ENCODE peak calls at places on chromosomes 4 and X, in ten cellular contexts. J, M, X, W, D, K, P, I, L and N are unnamed samples.

GRCh38 chr4:102620697-102621497 is 119.7 kb downstream of the NFKB1 start:
- DNase-seq in J (peak), M (peak), X (no peak), W (no peak), D (peak), K (peak), P (peak), I (peak), L (no peak), N (peak)

GRCh38 chr4:76016383-76016782 is 6.9 kb downstream of the CXCL10 start:
- DNase-seq in J (no peak), M (no peak), X (no peak), W (no peak), D (peak), K (no peak), P (no peak), I (no peak), L (no peak), N (no peak)

GRCh38 chr4:137909910-137910309 is 332.2 kb downstream of the SLC7A11 start:
- DNase-seq in J (no peak), M (no peak), X (no peak), W (no peak), D (peak), K (no peak), P (no peak), I (no peak), L (no peak), N (no peak)

GRCh38 chrX:22742174-22742573 is 257.6 kb upstream of the DDX53 start:
- DNase-seq in J (peak), M (no peak), X (no peak), W (no peak), D (no peak), K (peak), P (peak), I (peak), L (no peak), N (peak)

GRCh38 chr4:66564901-66565648 is 894.8 kb upstream of the EPHA5 start:
- DNase-seq in J (peak), M (no peak), X (no peak), W (no peak), D (no peak), K (no peak), P (peak), I (peak), L (no peak), N (peak)

GRCh38 chrX:44431206-44431605 is 87.7 kb upstream of the EFHC2 start:
- DNase-seq in J (peak), M (no peak), X (no peak), W (no peak), D (no peak), K (no peak), P (peak), I (no peak), L (no peak), N (no peak)

GRCh38 chrX:66203114-66203513 is 39.1 kb downstream of the HEPH start:
- DNase-seq in J (no peak), M (no peak), X (no peak), W (no peak), D (no peak), K (no peak), P (no peak), I (no peak), L (no peak), N (no peak)

GRCh38 chr4:145619639-145619996 is 433 bp downstream of the MMAA start:
- DNase-seq in J (peak), M (no peak), X (no peak), W (no peak), D (peak), K (peak), P (peak), I (no peak), L (peak), N (peak)

GRCh38 chr4:128376303-128376702 is 88.7 kb upstream of the PGRMC2 start:
- DNase-seq in J (no peak), M (no peak), X (no peak), W (no peak), D (no peak), K (no peak), P (no peak), I (no peak), L (no peak), N (no peak)

GRCh38 chr4:136690363-136690762 is 841.9 kb downstream of the PCDH18 start:
- DNase-seq in J (no peak), M (no peak), X (no peak), W (no peak), D (no peak), K (no peak), P (no peak), I (no peak), L (no peak), N (no peak)

GRCh38 chr4:124943145-124943889 is 230.8 kb upstream of the ANKRD50 start:
- DNase-seq in J (peak), M (no peak), X (no peak), W (no peak), D (no peak), K (no peak), P (peak), I (no peak), L (no peak), N (peak)

GRCh38 chr4:55758570-55758969 is 61.0 kb upstream of the EXOC1L start:
- DNase-seq in J (no peak), M (no peak), X (no peak), W (no peak), D (no peak), K (no peak), P (no peak), I (no peak), L (no peak), N (no peak)

GRCh38 chrX:35006361-35006760 is 63.8 kb downstream of the FAM47B start:
- DNase-seq in J (peak), M (no peak), X (no peak), W (no peak), D (no peak), K (no peak), P (no peak), I (no peak), L (no peak), N (no peak)

GRCh38 chr4:156931267-156931666 is 40.3 kb downstream of the PDGFC start:
- DNase-seq in J (peak), M (no peak), X (no peak), W (no peak), D (no peak), K (no peak), P (peak), I (peak), L (no peak), N (peak)

GRCh38 chrX:65994519-65995501 is 45.1 kb downstream of the VSIG4 start:
- DNase-seq in J (no peak), M (no peak), X (no peak), W (no peak), D (no peak), K (no peak), P (no peak), I (no peak), L (no peak), N (no peak)

GRCh38 chr4:127708985-127709384 is 21.2 kb upstream of the SLC25A31 start:
- DNase-seq in J (peak), M (no peak), X (no peak), W (no peak), D (peak), K (peak), P (peak), I (peak), L (no peak), N (no peak)

GRCh38 chr4:169015237-169015636 is 5.2 kb upstream of the CBR4 start:
- DNase-seq in J (no peak), M (no peak), X (no peak), W (no peak), D (peak), K (no peak), P (no peak), I (no peak), L (no peak), N (no peak)

GRCh38 chr4:130127297-130127696 is 1031.3 kb downstream of the C4orf33 start:
- DNase-seq in J (no peak), M (no peak), X (no peak), W (no peak), D (no peak), K (no peak), P (no peak), I (no peak), L (no peak), N (no peak)

GRCh38 chr4:54586343-54586953 is 71.3 kb upstream of the KIT start:
- DNase-seq in J (peak), M (no peak), X (no peak), W (no peak), D (no peak), K (peak), P (peak), I (peak), L (no peak), N (peak)

GRCh38 chr4:187436251-187436650 is 559.3 kb upstream of the ZFP42 start:
- DNase-seq in J (no peak), M (no peak), X (no peak), W (no peak), D (no peak), K (no peak), P (no peak), I (no peak), L (no peak), N (no peak)

GRCh38 chrX:42127563-42127962 is 204.2 kb upstream of the CASK start:
- DNase-seq in J (no peak), M (no peak), X (no peak), W (no peak), D (no peak), K (no peak), P (no peak), I (no peak), L (no peak), N (no peak)

GRCh38 chr4:108094923-108095482 is 73.7 kb downstream of the LEF1 start:
- DNase-seq in J (no peak), M (no peak), X (no peak), W (no peak), D (no peak), K (no peak), P (no peak), I (no peak), L (no peak), N (no peak)
- TF ChIP-seq CTCF in J (no peak), M (no peak), X (no peak), W (no peak), D (no peak), K (peak), P (no peak), I (no peak), L (no peak), N (no peak)

GRCh38 chrX:119549327-119550016 is 15.7 kb downstream of the STEEP1 start:
- DNase-seq in J (no peak), M (no peak), X (no peak), W (no peak), D (no peak), K (no peak), P (no peak), I (no peak), L (no peak), N (no peak)
- H3K4me3 ChIP-seq in J (no peak), M (no peak), X (no peak), W (no peak), D (no peak), K (no peak), P (no peak), I (no peak), L (no peak), N (no peak)

GRCh38 chrX:56279869-56280268 is 47.7 kb downstream of the KLF8 start:
- DNase-seq in J (no peak), M (no peak), X (no peak), W (no peak), D (no peak), K (no peak), P (no peak), I (no peak), L (no peak), N (no peak)

GRCh38 chrX:56284269-56284668 is 52.1 kb downstream of the KLF8 start:
- DNase-seq in J (no peak), M (no peak), X (no peak), W (no peak), D (no peak), K (no peak), P (no peak), I (no peak), L (no peak), N (no peak)

GRCh38 chrX:56281789-56282188 is 49.6 kb downstream of the KLF8 start:
- DNase-seq in J (peak), M (peak), X (no peak), W (no peak), D (peak), K (no peak), P (peak), I (no peak), L (no peak), N (no peak)
- TF ChIP-seq CTCF in J (peak), M (peak), X (peak), W (no peak), D (peak), K (no peak), P (no peak), I (peak), L (no peak), N (peak)

GRCh38 chrX:104113237-104113965 is 1.1 kb downstream of the ZCCHC18 start:
- DNase-seq in J (peak), M (peak), X (peak), W (no peak), D (peak), K (peak), P (peak), I (no peak), L (no peak), N (no peak)
- H3K4me3 ChIP-seq in J (peak), M (peak), X (peak), W (peak), D (peak), K (peak), P (peak), I (peak), L (peak), N (peak)